ENCODE peak calls at places on chromosomes 5 and 9, in five cellular contexts. H, G, F, D and P are unnamed samples.

GRCh38 chr5:153629027-153629426 is 138.6 kb downstream of the GRIA1 start:
- DNase-seq in F (no peak), G (peak), H (peak), D (no peak), P (peak)

GRCh38 chr5:150055707-150056443 is 30.5 kb downstream of the CSF1R start:
- DNase-seq in H (no peak), D (no peak), G (no peak), F (no peak), P (no peak)

GRCh38 chr9:121563881-121564460 is 64.3 kb upstream of the GGTA1 start:
- DNase-seq in F (no peak), H (no peak), D (no peak), G (no peak), P (no peak)

GRCh38 chr9:89756891-89757537 is 152.2 kb downstream of the GADD45G start:
- DNase-seq in D (no peak), G (no peak), H (no peak), F (no peak), P (no peak)

GRCh38 chr5:88689662-88690351 is 193.2 kb downstream of the MEF2C start:
- DNase-seq in F (no peak), G (no peak), D (no peak), H (no peak), P (no peak)

GRCh38 chr5:114782869-114783268 is 386.8 kb downstream of the TRIM36 start:
- DNase-seq in G (no peak), D (no peak), F (no peak), H (peak), P (peak)

GRCh38 chr5:157444224-157444623 is 15.8 kb upstream of the NIPAL4 start:
- DNase-seq in F (no peak), G (no peak), D (no peak), H (no peak), P (no peak)

GRCh38 chr9:136305822-136306690 is 2.2 kb upstream of the CCDC187 start:
- DNase-seq in G (no peak), F (no peak), H (no peak), D (no peak), P (no peak)

GRCh38 chr9:124800306-124801259 is 23.6 kb downstream of the OLFML2A start:
- DNase-seq in G (peak), H (peak), D (no peak), F (no peak), P (no peak)

GRCh38 chr5:163395794-163396193 is 41.6 kb upstream of the CCNG1 start:
- DNase-seq in F (no peak), H (no peak), D (no peak), G (no peak), P (no peak)
- H3K27ac ChIP-seq in F (no peak), H (no peak), D (no peak), G (no peak), P (no peak)

GRCh38 chr9:69097053-69097452 is 61.5 kb downstream of the FXN start:
- DNase-seq in F (no peak), H (no peak), D (no peak), G (peak), P (no peak)
- H3K27ac ChIP-seq in F (no peak), H (no peak), D (no peak), G (peak), P (no peak)

GRCh38 chr5:3601929-3602712 is 6.5 kb downstream of the IRX1 start:
- DNase-seq in F (no peak), G (no peak), H (no peak), D (no peak), P (no peak)
- H3K27ac ChIP-seq in F (no peak), G (no peak), H (no peak), D (no peak), P (no peak)

DNA sequence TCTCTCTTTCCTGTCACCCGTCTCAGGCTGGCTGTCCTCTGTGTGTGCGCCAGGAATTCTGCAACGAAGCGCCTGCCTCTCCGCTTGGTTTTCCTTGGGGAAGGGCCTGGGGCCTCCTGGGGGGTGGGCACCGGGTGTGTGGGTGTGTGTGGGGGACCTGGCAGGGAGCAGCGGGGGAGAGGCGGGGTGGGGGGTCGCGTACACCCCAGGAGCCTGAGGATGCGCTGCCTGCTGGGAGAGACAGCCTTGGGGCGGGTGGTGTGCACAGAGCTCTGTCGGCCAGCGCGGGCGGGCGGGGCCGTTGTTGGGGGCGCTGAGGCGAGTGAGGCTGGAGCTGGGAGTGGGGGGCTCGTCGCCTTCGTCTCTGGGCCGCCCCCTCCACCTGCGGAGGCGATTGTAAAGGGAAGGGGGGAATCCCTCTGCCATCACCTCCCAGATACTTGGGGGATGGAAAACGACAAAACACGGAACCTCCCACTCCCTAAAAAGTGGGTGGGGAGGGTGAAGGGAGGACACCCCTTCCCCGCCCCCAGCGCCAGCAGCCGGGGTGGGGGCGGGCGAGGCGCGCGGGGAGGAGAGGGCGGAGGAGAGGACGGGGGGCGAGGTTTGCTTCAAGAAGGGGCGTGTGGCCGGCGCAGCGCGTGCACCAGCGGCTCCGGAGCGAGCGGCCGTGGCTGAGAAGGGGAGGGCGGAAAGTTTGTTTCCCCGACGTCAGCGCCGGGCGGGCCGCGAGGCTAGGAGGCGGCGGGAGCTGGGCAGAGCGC is at the start of gene PRRX2:
- DNase-seq in D (peak), H (no peak), G (peak), F (no peak), P (no peak)
- H3K27ac ChIP-seq in D (no peak), H (no peak), G (peak), F (no peak), P (no peak)

DNA sequence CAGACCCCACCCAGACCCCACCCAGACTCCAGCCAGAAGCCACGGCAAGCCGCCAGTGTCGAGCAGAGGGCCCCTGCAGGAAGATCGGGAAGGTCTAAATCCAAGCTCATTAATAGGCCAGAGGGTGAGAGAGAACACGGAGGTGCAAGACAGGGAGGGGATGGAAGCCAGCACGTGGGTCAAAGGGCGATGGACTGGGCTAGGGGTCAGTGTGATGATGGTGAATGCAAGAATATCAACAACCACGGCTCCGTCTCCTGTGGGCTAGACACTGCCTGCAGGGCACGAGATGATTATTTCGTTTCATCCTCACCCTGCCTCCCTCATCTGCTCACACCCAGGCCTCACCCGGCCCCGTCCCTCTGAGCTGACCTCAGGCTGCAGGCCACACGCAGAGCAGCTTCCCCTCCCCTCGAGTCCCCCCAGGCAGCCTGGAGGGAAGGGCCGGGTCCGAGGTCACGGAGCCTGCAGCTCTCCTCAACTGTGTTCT is 122.0 kb downstream of the COL23A1 start:
- DNase-seq in F (no peak), D (no peak), H (no peak), G (no peak), P (no peak)
- H3K27ac ChIP-seq in F (no peak), D (no peak), H (no peak), G (no peak), P (no peak)

GRCh38 chr9:130805510-130806387 is 29.3 kb upstream of the ABL1 start:
- DNase-seq in H (no peak), F (no peak), D (no peak), G (peak), P (no peak)
- H3K27ac ChIP-seq in H (no peak), F (no peak), D (no peak), G (no peak), P (no peak)